ENCODE peak calls at places on chromosomes 11 and 22, in seven cellular contexts. O is sigmoid colon, N is colonic mucosa, W is iPS DF 6.9, M is thoracic aorta, Z is HCT116, Q is lung. D is an unnamed sample.
A peak's percentile ranks its signal among the peaks of the same experiment; 100 is the strongest.

GRCh38 chr11:34564807-34565241 is 51.2 kb upstream of the ELF5 start:
- DNase-seq in O (no peak), N (no peak), W (no peak), M (no peak), Z (no peak), Q (no peak), D (no peak)

GRCh38 chr22:48594757-48595510 is 1232.7 kb downstream of the BRD1 start:
- DNase-seq in O (no peak), N (no peak), W (no peak), M (no peak), Z (no peak), Q (no peak), D (no peak)

GRCh38 chr11:93922830-93923229 is 72.4 kb upstream of the VSTM5 start:
- DNase-seq in O (no peak), N (no peak), W (no peak), M (no peak), Z (no peak), Q (no peak), D (peak; percentile 52)

GRCh38 chr22:42347281-42347824 is 76.9 kb upstream of the TCF20 start:
- DNase-seq in O (no peak), N (no peak), W (no peak), M (no peak), Z (no peak), Q (no peak), D (no peak)

GRCh38 chr11:43921561-43922294 is 20.7 kb upstream of the C11orf96 start:
- DNase-seq in O (no peak), N (no peak), W (no peak), M (no peak), Z (no peak), Q (no peak), D (no peak)

GRCh38 chr22:36301384-36301828 is 48.5 kb downstream of the APOL1 start:
- DNase-seq in O (peak; percentile 92), N (peak; percentile 81), W (peak; percentile 61), M (no peak), Z (peak; percentile 29), Q (peak; percentile 75), D (peak; percentile 85)

GRCh38 chr22:50376064-50376747 is 33.1 kb downstream of the PPP6R2 start:
- DNase-seq in O (no peak), N (no peak), W (no peak), M (no peak), Z (no peak), Q (no peak), D (no peak)

GRCh38 chr22:38858492-38858891 is 13.5 kb downstream of the CBX6 start:
- DNase-seq in O (peak; percentile 52), N (no peak), W (no peak), M (no peak), Z (no peak), Q (no peak), D (no peak)

GRCh38 chr11:12156301-12157140 is 46.1 kb downstream of the MICAL2 start:
- DNase-seq in O (peak; percentile 71), N (no peak), W (no peak), M (no peak), Z (no peak), Q (no peak), D (no peak)

GRCh38 chr11:43278302-43278956 is 33.4 kb upstream of the API5 start:
- DNase-seq in O (no peak), N (no peak), W (no peak), M (no peak), Z (peak; percentile 33), Q (no peak), D (no peak)

GRCh38 chr22:45834795-45835194 is 142.2 kb downstream of the WNT7B start:
- DNase-seq in O (no peak), N (no peak), W (no peak), M (no peak), Z (no peak), Q (no peak), D (no peak)

GRCh38 chr11:80849253-80849652 is 1408.4 kb upstream of the TENM4 start:
- DNase-seq in O (no peak), N (no peak), W (no peak), M (no peak), Z (no peak), Q (no peak), D (no peak)

GRCh38 chr22:30906946-30907345 is 61.6 kb downstream of the MORC2 start:
- DNase-seq in O (peak; percentile 25), N (no peak), W (no peak), M (no peak), Z (no peak), Q (no peak), D (no peak)

GRCh38 chr11:84962018-84962417 is 665.1 kb downstream of the DLG2 start:
- DNase-seq in O (no peak), N (no peak), W (no peak), M (no peak), Z (no peak), Q (no peak), D (no peak)

GRCh38 chr11:35617687-35618496 is at the start of gene FJX1:
- DNase-seq in O (peak; percentile 82), N (peak; percentile 21), W (no peak), M (no peak), Z (no peak), Q (peak; percentile 33), D (peak; percentile 71)

GRCh38 chr22:41936894-41937169 is 10.1 kb downstream of the CENPM start:
- DNase-seq in O (no peak), N (no peak), W (no peak), M (no peak), Z (no peak), Q (no peak), D (no peak)

GRCh38 chr22:36144886-36145541 is 15.5 kb downstream of the APOL3 start:
- DNase-seq in O (peak; percentile 89), N (peak; percentile 40), W (peak; percentile 39), M (no peak), Z (peak; percentile 13), Q (peak; percentile 67), D (peak; percentile 70)

GRCh38 chr11:71267807-71268421 is 15.5 kb upstream of the SHANK2 start:
- DNase-seq in O (peak; percentile 19), N (peak; percentile 17), W (no peak), M (no peak), Z (no peak), Q (no peak), D (no peak)

GRCh38 chr11:36165638-36166389 is 123.4 kb downstream of the COMMD9 start:
- DNase-seq in O (no peak), N (no peak), W (no peak), M (no peak), Z (no peak), Q (no peak), D (no peak)

GRCh38 chr11:68012044-68012842 is 2.1 kb downstream of the ALDH3B1 start:
- DNase-seq in O (no peak), N (no peak), W (no peak), M (no peak), Z (no peak), Q (no peak), D (no peak)
- H3K4me1 ChIP-seq in O (peaks cover 66% of the 10 kb centered on the region), N (peaks cover 13% of the 10 kb centered on the region), W (peaks cover 7% of the 10 kb centered on the region), M (peaks cover 9% of the 10 kb centered on the region), Z (peaks cover 85% of the 10 kb centered on the region), Q (peaks cover 5% of the 10 kb centered on the region), D (peaks cover 64% of the 10 kb centered on the region)

GRCh38 chr11:57306941-57307598 is 17.7 kb downstream of the TNKS1BP1 start:
- DNase-seq in O (no peak), N (no peak), W (no peak), M (no peak), Z (no peak), Q (no peak), D (no peak)

GRCh38 chr11:57310091-57310490 is 14.7 kb downstream of the TNKS1BP1 start:
- DNase-seq in O (no peak), N (no peak), W (no peak), M (no peak), Z (no peak), Q (no peak), D (no peak)

GRCh38 chr11:57309106-57310059 is 15.4 kb downstream of the TNKS1BP1 start:
- DNase-seq in O (no peak), N (no peak), W (no peak), M (no peak), Z (no peak), Q (no peak), D (no peak)

GRCh38 chr11:57307666-57308270 is 17.0 kb downstream of the TNKS1BP1 start:
- DNase-seq in O (peak; percentile 54), N (no peak), W (no peak), M (no peak), Z (no peak), Q (no peak), D (no peak)

GRCh38 chr11:57308426-57309060 is 16.2 kb downstream of the TNKS1BP1 start:
- DNase-seq in O (no peak), N (no peak), W (no peak), M (no peak), Z (no peak), Q (no peak), D (no peak)
- H3K4me1 ChIP-seq in O (peaks cover 58% of the 10 kb centered on the region), N (peaks cover 11% of the 10 kb centered on the region), W (peaks cover 7% of the 10 kb centered on the region), M (peaks cover 35% of the 10 kb centered on the region), Z (peaks cover 13% of the 10 kb centered on the region), Q (peaks cover 3% of the 10 kb centered on the region), D (peaks cover 32% of the 10 kb centered on the region)

GRCh38 chr11:129974237-129974636 is 28.4 kb downstream of the PRDM10 start:
- DNase-seq in O (no peak), N (no peak), W (no peak), M (no peak), Z (no peak), Q (no peak), D (no peak)
- H3K4me1 ChIP-seq in O (peaks cover 44% of the 10 kb centered on the region), N (no peaks in the 10 kb centered on the region), W (no peaks in the 10 kb centered on the region), M (peaks cover 3% of the 10 kb centered on the region), Z (no peaks in the 10 kb centered on the region), Q (no peaks in the 10 kb centered on the region), D (peaks cover 23% of the 10 kb centered on the region)

GRCh38 chr11:10329356-10329755 is 24.5 kb downstream of the ADM start:
- DNase-seq in O (no peak), N (no peak), W (no peak), M (no peak), Z (no peak), Q (no peak), D (no peak)

GRCh38 chr11:10326080-10326964 is 21.4 kb downstream of the ADM start:
- DNase-seq in O (peak; percentile 81), N (peak; percentile 86), W (no peak), M (no peak), Z (no peak), Q (no peak), D (peak; percentile 97)

GRCh38 chr11:10327254-10327653 is 22.4 kb downstream of the ADM start:
- DNase-seq in O (no peak), N (no peak), W (no peak), M (no peak), Z (no peak), Q (no peak), D (no peak)

GRCh38 chr11:10329935-10330334 is 25.1 kb downstream of the ADM start:
- DNase-seq in O (no peak), N (no peak), W (no peak), M (no peak), Z (no peak), Q (no peak), D (no peak)

DNA sequence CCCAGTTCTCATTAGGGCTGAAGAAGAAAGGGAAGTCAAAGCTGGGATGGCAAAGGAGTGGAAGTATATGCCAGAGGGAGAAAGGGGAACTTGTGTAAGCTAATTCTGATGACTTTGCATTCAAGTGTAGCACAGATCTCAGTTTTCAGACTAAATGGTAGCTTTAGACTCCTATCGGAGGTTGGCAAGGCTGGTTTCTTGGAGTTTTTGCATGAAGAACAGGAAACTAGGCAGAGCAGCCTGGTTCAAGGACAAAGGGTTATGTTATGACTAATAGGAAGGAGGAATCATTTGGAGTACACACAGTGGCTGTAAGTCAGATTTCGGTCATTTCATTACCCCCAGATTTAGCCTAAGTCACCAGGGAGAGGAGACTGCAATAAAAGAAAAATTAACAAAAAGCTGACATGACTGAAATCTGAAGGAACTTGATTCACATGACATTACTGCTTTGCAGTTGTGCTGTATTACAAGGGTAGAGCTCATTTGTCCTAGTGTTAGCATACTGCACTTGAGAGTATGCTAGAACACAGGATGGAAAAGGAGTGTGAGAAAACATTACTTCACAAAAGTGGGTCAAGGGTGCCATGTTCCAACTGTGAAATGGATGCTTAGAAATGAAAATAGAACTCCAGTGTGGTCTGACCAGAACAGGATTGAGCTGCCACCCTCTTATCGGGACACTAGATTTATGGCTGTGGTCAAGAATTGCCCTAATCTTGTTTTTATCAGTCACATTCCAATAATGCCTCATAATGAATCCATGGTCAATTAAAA is 23.6 kb downstream of the ADM start:
- DNase-seq in O (no peak), N (no peak), W (no peak), M (no peak), Z (no peak), Q (no peak), D (peak; percentile 66)
- H3K4me1 ChIP-seq in O (peaks cover 57% of the 10 kb centered on the region), N (peaks cover 10% of the 10 kb centered on the region), W (peaks cover 1% of the 10 kb centered on the region), M (peaks cover 44% of the 10 kb centered on the region), Z (peaks cover 9% of the 10 kb centered on the region), Q (peaks cover 15% of the 10 kb centered on the region), D (peaks cover 63% of the 10 kb centered on the region)